ENCODE peak calls at places on chromosomes 5 and 9, in five cellular contexts. K is cardiac muscle cell, E is stomach, M is right atrium auricular region, Z is psoas muscle. H is an unnamed sample.
A peak's percentile ranks its signal among the peaks of the same experiment; 100 is the strongest.

GRCh38 chr5:58925627-58926545 is 343.0 kb downstream of the RAB3C start:
- DNase-seq in M (no peak), E (no peak), K (no peak), Z (no peak), H (no peak)

GRCh38 chr9:4077499-4078102 is 222.3 kb downstream of the GLIS3 start:
- DNase-seq in Z (peak; percentile 78), M (peak; percentile 90), E (peak; percentile 80), K (peak; percentile 95), H (peak; percentile 93)

GRCh38 chr9:7982907-7983306 is 183.3 kb upstream of the DMAC1 start:
- DNase-seq in Z (no peak), E (no peak), M (no peak), K (no peak), H (no peak)

GRCh38 chr5:71974165-71974564 is 133.1 kb upstream of the MAP1B start:
- DNase-seq in K (peak; percentile 36), Z (peak; percentile 21), M (no peak), E (no peak), H (no peak)

GRCh38 chr9:32413424-32413823 is 29.0 kb downstream of the ACO1 start:
- DNase-seq in E (no peak), Z (no peak), K (peak; percentile 79), M (no peak), H (no peak)

GRCh38 chr5:34743878-34744277 is 87.8 kb downstream of the RAI14 start:
- DNase-seq in Z (no peak), E (no peak), K (peak; percentile 82), M (no peak), H (no peak)

GRCh38 chr9:126146254-126147145 is 180.1 kb upstream of the MVB12B start:
- DNase-seq in Z (no peak), K (no peak), M (peak; percentile 26), E (peak; percentile 24), H (no peak)

GRCh38 chr5:147369742-147370374 is 135.0 kb downstream of the STK32A start:
- DNase-seq in E (no peak), Z (no peak), M (no peak), K (peak; percentile 33), H (no peak)

GRCh38 chr5:124263680-124264491 is 482.6 kb downstream of the ZNF608 start:
- DNase-seq in E (peak; percentile 27), K (peak; percentile 56), Z (no peak), M (no peak), H (no peak)

GRCh38 chr5:68421667-68422220 is 206.2 kb downstream of the PIK3R1 start:
- DNase-seq in E (no peak), M (no peak), K (no peak), Z (no peak), H (no peak)

GRCh38 chr5:180606215-180606785 is 15.0 kb upstream of the SCGB3A1 start:
- DNase-seq in K (no peak), Z (no peak), E (no peak), M (no peak), H (peak; percentile 40)

GRCh38 chr5:74408150-74409043 is 232.1 kb downstream of the ENC1 start:
- DNase-seq in E (no peak), M (no peak), K (peak; percentile 41), Z (no peak), H (no peak)

GRCh38 chr5:172235132-172235780 is 41.3 kb downstream of the EFCAB9 start:
- DNase-seq in Z (no peak), M (no peak), K (peak; percentile 30), E (no peak), H (no peak)

GRCh38 chr5:38645508-38645907 is 89.1 kb upstream of the LIFR start:
- DNase-seq in E (no peak), K (peak; percentile 28), Z (peak; percentile 50), M (peak; percentile 65), H (no peak)

GRCh38 chr5:179795863-179796833 is 2.4 kb downstream of the LTC4S start:
- DNase-seq in Z (peak; percentile 86), K (peak; percentile 88), E (peak; percentile 87), M (peak; percentile 78), H (peak; percentile 86)

GRCh38 chr9:112624711-112625707 is 92.9 kb downstream of the INIP start:
- DNase-seq in Z (no peak), M (no peak), K (no peak), E (no peak), H (no peak)

GRCh38 chr5:17161669-17162068 is 55.8 kb upstream of the BASP1 start:
- DNase-seq in M (no peak), Z (no peak), K (no peak), E (no peak), H (no peak)

GRCh38 chr5:123636006-123636405 is 124.0 kb downstream of the CSNK1G3 start:
- DNase-seq in E (no peak), K (no peak), Z (no peak), M (no peak), H (no peak)

GRCh38 chr5:84487963-84488362 is 103.3 kb upstream of the EDIL3 start:
- DNase-seq in K (peak; percentile 97), E (no peak), M (peak; percentile 65), Z (no peak), H (no peak)

GRCh38 chr9:107922246-107922645 is 432.7 kb upstream of the KLF4 start:
- DNase-seq in K (no peak), M (no peak), Z (no peak), E (no peak), H (no peak)

GRCh38 chr9:98451576-98451975 is 196.1 kb upstream of the TBC1D2 start:
- DNase-seq in M (no peak), E (no peak), K (no peak), Z (no peak), H (no peak)

GRCh38 chr9:114395196-114395595 is 7.4 kb upstream of the AKNA start:
- DNase-seq in M (no peak), Z (no peak), E (no peak), K (no peak), H (no peak)

GRCh38 chr9:70519912-70520724 is 105.7 kb upstream of the KLF9 start:
- DNase-seq in Z (no peak), M (no peak), E (no peak), K (no peak), H (no peak)

GRCh38 chr5:76062502-76062901 is 20.7 kb upstream of the SV2C start:
- DNase-seq in K (no peak), Z (no peak), E (no peak), M (no peak), H (peak; percentile 47)

GRCh38 chr5:125883223-125883622 is 540.0 kb upstream of the GRAMD2B start:
- DNase-seq in K (no peak), M (no peak), E (no peak), Z (no peak), H (no peak)

GRCh38 chr9:17216011-17216410 is 81.2 kb downstream of the CNTLN start:
- DNase-seq in E (no peak), Z (no peak), M (no peak), K (no peak), H (no peak)

GRCh38 chr9:136053757-136054142 is 41.3 kb downstream of the NACC2 start:
- DNase-seq in M (no peak), E (no peak), Z (no peak), K (no peak), H (no peak)
- H3K4me1 ChIP-seq in M (no peaks in the 10 kb centered on the region), E (peaks cover 100% of the 10 kb centered on the region), Z (peaks cover 37% of the 10 kb centered on the region), K (peaks cover 9% of the 10 kb centered on the region), H (peaks cover 32% of the 10 kb centered on the region)

DNA sequence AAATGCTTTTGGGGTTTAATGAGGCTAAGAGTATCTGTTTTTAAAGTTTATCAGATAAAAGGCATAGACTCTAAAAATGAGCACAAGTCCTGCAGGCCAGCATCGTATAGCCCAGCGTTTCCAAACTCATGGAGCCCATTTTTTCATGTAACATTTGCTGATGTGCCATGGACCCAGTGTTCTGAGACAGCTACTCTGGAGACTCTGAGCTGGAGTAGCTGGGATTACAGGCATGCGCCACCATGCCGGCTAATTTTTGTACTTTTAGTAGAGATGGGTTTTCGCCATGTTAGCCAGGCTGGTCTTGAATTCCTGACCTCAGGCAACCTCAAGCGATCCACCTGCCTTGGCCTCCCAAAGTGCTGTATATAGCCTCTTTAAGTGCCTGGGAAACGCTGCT is 15.8 kb downstream of the GLRX start:
- DNase-seq in M (peak; percentile 43), K (no peak), E (no peak), Z (no peak), H (no peak)
- H3K4me1 ChIP-seq in M (no peaks in the 10 kb centered on the region), K (peaks cover 44% of the 10 kb centered on the region), E (peaks cover 60% of the 10 kb centered on the region), Z (peaks cover 43% of the 10 kb centered on the region), H (peaks cover 44% of the 10 kb centered on the region)

GRCh38 chr9:92414566-92414965 is 9.7 kb downstream of the OMD start:
- DNase-seq in M (no peak), E (no peak), K (no peak), Z (no peak), H (no peak)
- H3K4me1 ChIP-seq in M (no peaks in the 10 kb centered on the region), E (no peaks in the 10 kb centered on the region), K (no peaks in the 10 kb centered on the region), Z (no peaks in the 10 kb centered on the region), H (no peaks in the 10 kb centered on the region)

GRCh38 chr9:127788337-127789011 is 2.6 kb downstream of the CDK9 start:
- DNase-seq in E (no peak), Z (no peak), M (no peak), K (no peak), H (no peak)
- H3K4me1 ChIP-seq in E (peaks cover 75% of the 10 kb centered on the region), Z (peaks cover 20% of the 10 kb centered on the region), M (no peaks in the 10 kb centered on the region), K (peaks cover 4% of the 10 kb centered on the region), H (peaks cover 25% of the 10 kb centered on the region)

H was measured in mucosa of descending colon.